ENCODE peak calls at places on chromosome 19, in six cellular contexts. R, F, D, W, O and Q are unnamed samples.

GRCh38 chr19:58543826-58544590 is at the start of gene TRIM28:
- DNase-seq in D (peak), W (peak), R (peak), F (peak), O (peak), Q (peak)

GRCh38 chr19:558770-559439 is 13.5 kb upstream of the BSG start:
- DNase-seq in O (no peak), F (peak), R (peak), W (peak), D (peak), Q (no peak)

GRCh38 chr19:38915329-38916321 is 3.6 kb upstream of the CCER2 start:
- DNase-seq in O (no peak), D (no peak), W (peak), R (no peak), F (no peak), Q (no peak)

GRCh38 chr19:41936416-41936850 is 8.2 kb upstream of the ERFL start:
- DNase-seq in R (no peak), D (no peak), O (no peak), F (no peak), W (no peak), Q (no peak)

GRCh38 chr19:45768644-45769053 is 403 bp downstream of the SIX5 start:
- DNase-seq in D (peak), W (peak), F (peak), O (no peak), R (peak), Q (no peak)

GRCh38 chr19:18427752-18428131 is 8.5 kb downstream of the SSBP4 start:
- DNase-seq in F (no peak), O (no peak), D (no peak), W (no peak), R (no peak), Q (no peak)

GRCh38 chr19:46890423-46891170 is 29.8 kb downstream of the ARHGAP35 start:
- DNase-seq in R (no peak), F (no peak), O (no peak), W (no peak), D (peak), Q (peak)

GRCh38 chr19:47107953-47108746 is 5.4 kb downstream of the ZC3H4 start:
- DNase-seq in F (no peak), R (no peak), D (peak), O (no peak), W (no peak), Q (no peak)

GRCh38 chr19:28553764-28554163 is 659.2 kb downstream of the UQCRFS1 start:
- DNase-seq in O (peak), R (no peak), W (no peak), F (no peak), D (no peak), Q (no peak)

GRCh38 chr19:33085570-33086128 is 4.7 kb downstream of the GPATCH1 start:
- DNase-seq in O (no peak), D (no peak), R (no peak), W (no peak), F (no peak), Q (no peak)

GRCh38 chr19:1474011-1474764 is 4.8 kb downstream of the C19orf25 start:
- DNase-seq in F (no peak), D (peak), W (no peak), O (no peak), R (no peak), Q (no peak)

GRCh38 chr19:49805822-49806612 is 7.1 kb downstream of the FUZ start:
- DNase-seq in F (no peak), D (no peak), W (no peak), R (no peak), O (no peak), Q (no peak)
- H3K27ac ChIP-seq in F (no peak), D (no peak), W (no peak), R (no peak), O (no peak), Q (no peak)

GRCh38 chr19:35053667-35054293 is 12.3 kb downstream of the HPN start:
- DNase-seq in F (no peak), W (no peak), D (no peak), R (no peak), O (no peak), Q (no peak)

GRCh38 chr19:35054626-35055025 is 13.1 kb downstream of the HPN start:
- DNase-seq in W (no peak), D (no peak), F (no peak), O (no peak), R (no peak), Q (no peak)

GRCh38 chr19:35058370-35058769 is 16.8 kb downstream of the HPN start:
- DNase-seq in F (no peak), R (no peak), O (no peak), D (no peak), W (no peak), Q (no peak)

GRCh38 chr19:35056513-35057063 is 15.1 kb downstream of the HPN start:
- DNase-seq in R (no peak), O (no peak), D (no peak), W (no peak), F (no peak), Q (no peak)

GRCh38 chr19:35055715-35056179 is 14.2 kb downstream of the HPN start:
- DNase-seq in D (no peak), F (no peak), W (no peak), R (no peak), O (no peak), Q (no peak)
- TF ChIP-seq CTCF in D (no peak), F (no peak), W (no peak), R (peak), O (no peak), Q (peak)

GRCh38 chr19:13162749-13163608 is 12.8 kb downstream of the IER2 start:
- DNase-seq in D (peak), R (peak), F (peak), W (peak), O (peak), Q (peak)

GRCh38 chr19:13165091-13165997 is 15.1 kb downstream of the IER2 start:
- DNase-seq in O (no peak), F (no peak), W (no peak), R (no peak), D (no peak), Q (no peak)

GRCh38 chr19:13160557-13160956 is 10.3 kb downstream of the IER2 start:
- DNase-seq in R (no peak), O (no peak), F (no peak), D (peak), W (no peak), Q (no peak)

GRCh38 chr19:13164370-13165090 is 14.3 kb downstream of the IER2 start:
- DNase-seq in D (peak), F (peak), O (no peak), R (peak), W (peak), Q (peak)

DNA sequence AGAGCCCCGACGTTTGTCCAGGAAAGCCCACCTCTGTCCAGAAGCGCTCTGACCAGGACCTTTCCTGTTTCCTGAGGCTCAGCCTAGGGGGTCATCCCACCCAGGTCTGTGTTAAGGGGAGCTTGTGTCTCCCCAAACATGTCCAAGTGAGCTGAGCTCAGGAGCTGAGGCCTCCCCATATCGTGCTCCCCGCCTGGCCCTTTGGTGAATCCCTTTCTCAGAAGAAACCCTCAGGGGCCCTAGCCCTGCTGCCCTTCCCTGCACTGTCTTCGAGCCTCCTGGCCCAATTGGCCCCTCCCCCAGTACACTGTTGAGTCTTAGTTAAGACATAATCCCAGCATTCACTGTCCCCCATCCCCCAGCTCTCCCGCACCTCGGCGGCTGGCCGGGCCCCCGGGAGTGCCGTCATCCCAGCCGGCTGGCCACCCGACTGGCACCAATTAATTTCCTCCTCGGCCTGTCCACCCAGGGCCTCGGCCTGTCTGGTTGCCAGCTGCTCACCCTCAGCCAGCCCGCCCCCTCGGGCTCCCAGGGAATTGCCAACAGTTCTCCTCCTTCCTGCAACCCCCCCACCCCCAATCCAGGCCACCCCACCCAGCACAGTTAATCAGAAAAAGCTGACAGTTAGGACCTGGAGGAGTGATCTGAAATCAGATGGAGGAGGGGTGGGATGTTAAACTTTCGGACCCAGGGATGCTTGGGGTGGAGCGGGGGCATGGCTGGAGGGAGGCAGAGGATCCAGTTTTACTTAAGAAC is 13.6 kb downstream of the IER2 start:
- DNase-seq in D (peak), R (peak), W (peak), F (peak), O (no peak), Q (peak)
- TF ChIP-seq POLR2A in D (no peak), R (no peak), W (no peak), F (no peak), O (no peak), Q (no peak)

DNA sequence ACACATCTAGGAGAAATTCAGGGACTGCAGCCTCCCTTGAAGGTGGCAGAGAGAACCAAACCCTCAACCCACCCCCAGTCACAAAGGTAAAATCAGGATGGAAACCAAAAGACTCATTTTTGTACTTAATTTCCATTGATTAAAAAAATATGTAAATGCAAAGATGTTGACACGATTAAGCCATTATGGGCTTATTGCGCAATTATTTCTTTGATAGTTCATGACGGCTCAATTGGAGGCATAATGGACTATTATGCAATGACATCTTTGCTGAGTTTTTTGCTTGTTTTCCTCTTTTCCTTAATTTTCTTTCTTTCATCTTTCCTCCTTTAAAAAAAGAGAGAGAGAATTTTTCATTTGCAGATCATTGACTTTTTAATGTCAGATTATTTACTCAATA is 482.2 kb upstream of the TSHZ3 start:
- DNase-seq in R (no peak), O (no peak), F (no peak), W (no peak), D (no peak), Q (no peak)
- H3K27ac ChIP-seq in R (no peak), O (no peak), F (no peak), W (no peak), D (no peak), Q (no peak)